ENCODE peak calls at places on chromosomes 3 and 15, in seven cellular contexts. W is lung; E is activated T-helper 1 cell treated with anti-CD3 and anti-CD28 coated beads, Interleukin-2, amount 50 U/mL, for 16 hours; R is AG08395; F is stimulated activated effector memory CD8-positive, alpha-beta T cell treated with anti-CD3 and anti-CD28 coated beads, Interleukin-12 subunit alpha, Interleukin-12 subunit beta, amount 100 ng/mL, for 72 hours; V is stimulated activated CD4-positive, alpha-beta T cell treated with anti-CD3 and anti-CD28 coated beads, Interleukin-15, amount 100 ng/mL, for 1 hour; X is activated CD4-positive, alpha-beta T cell treated with anti-CD3 and anti-CD28 coated beads, Interleukin-2, amount 50 U/mL, for 1 hour. M is an unnamed sample.

GRCh38 chr15:64754663-64755426 is 20.5 kb downstream of the RBPMS2 start:
- DNase-seq in F (no peak), E (no peak), X (no peak), W (no peak), R (no peak), V (no peak), M (no peak)

GRCh38 chr3:25096536-25096935 is 331.5 kb upstream of the RARB start:
- DNase-seq in E (no peak), X (no peak), R (no peak), V (no peak), W (no peak), F (no peak), M (no peak)

GRCh38 chr3:196419386-196419785 is 12.8 kb downstream of the UBXN7 start:
- DNase-seq in X (no peak), R (no peak), V (no peak), W (no peak), F (no peak), E (no peak), M (no peak)

GRCh38 chr15:42165081-42165480 is 8.6 kb upstream of the PLA2G4F start:
- DNase-seq in W (no peak), F (no peak), R (no peak), V (no peak), X (no peak), E (no peak), M (no peak)

GRCh38 chr3:64451283-64452012 is 226.2 kb upstream of the PRICKLE2 start:
- DNase-seq in E (no peak), R (no peak), F (no peak), V (no peak), X (no peak), W (no peak), M (no peak)

GRCh38 chr3:184737641-184738518 is 26.0 kb upstream of the MAGEF1 start:
- DNase-seq in X (no peak), W (no peak), R (peak), E (no peak), F (no peak), V (no peak), M (no peak)

GRCh38 chr15:92288755-92289154 is 104.9 kb upstream of the ST8SIA2 start:
- DNase-seq in R (no peak), X (no peak), E (no peak), W (no peak), V (no peak), F (no peak), M (no peak)

GRCh38 chr3:103644450-103644849 is 1209.6 kb downstream of the ZPLD1 start:
- DNase-seq in V (no peak), W (no peak), E (no peak), F (no peak), R (no peak), X (no peak), M (no peak)

GRCh38 chr3:152175576-152175883 is 93.2 kb upstream of the MBNL1 start:
- DNase-seq in W (no peak), F (no peak), X (no peak), V (no peak), R (peak), E (no peak), M (peak)

GRCh38 chr15:51681303-51681963 is at the start of gene SCG3:
- DNase-seq in V (peak), E (peak), W (peak), X (peak), F (peak), R (peak), M (no peak)

M was measured in AG04450.